ENCODE peak calls at places on chromosomes 5 and 9, in six cellular contexts. One of them, this sample, is unnamed.

GRCh38 chr5:81303563-81303962 is 2.2 kb downstream of the ZCCHC9 start:
- DNase-seq in lung: no peak
- DNase-seq in lower lobe of right lung: no peak
- DNase-seq in ascending aorta: no peak
- DNase-seq in progenitor cell of endocrine pancreas: no peak
- DNase-seq in foreskin fibroblast: peak; percentile 86
- DNase-seq in this sample: no peak

GRCh38 chr9:17574342-17574741 is 4.5 kb upstream of the SH3GL2 start:
- DNase-seq in lung: no peak
- DNase-seq in ascending aorta: no peak
- DNase-seq in progenitor cell of endocrine pancreas: no peak
- DNase-seq in foreskin fibroblast: no peak
- DNase-seq in lower lobe of right lung: no peak
- DNase-seq in this sample: no peak

GRCh38 chr5:122473138-122473843 is 161.3 kb downstream of the SNCAIP start:
- DNase-seq in foreskin fibroblast: peak; percentile 14
- DNase-seq in lower lobe of right lung: no peak
- DNase-seq in ascending aorta: no peak
- DNase-seq in progenitor cell of endocrine pancreas: no peak
- DNase-seq in lung: no peak
- DNase-seq in this sample: no peak

GRCh38 chr5:154577449-154577848 is 99.4 kb upstream of the HAND1 start:
- DNase-seq in lower lobe of right lung: no peak
- DNase-seq in progenitor cell of endocrine pancreas: no peak
- DNase-seq in foreskin fibroblast: no peak
- DNase-seq in lung: no peak
- DNase-seq in ascending aorta: no peak
- DNase-seq in this sample: no peak

GRCh38 chr5:132073231-132074013 is at the start of gene CSF2:
- DNase-seq in foreskin fibroblast: peak; percentile 33
- DNase-seq in progenitor cell of endocrine pancreas: no peak
- DNase-seq in lower lobe of right lung: no peak
- DNase-seq in ascending aorta: no peak
- DNase-seq in lung: peak; percentile 46
- DNase-seq in this sample: no peak

GRCh38 chr9:80285325-80285724 is 713.6 kb downstream of the TLE4 start:
- DNase-seq in ascending aorta: no peak
- DNase-seq in progenitor cell of endocrine pancreas: no peak
- DNase-seq in lung: no peak
- DNase-seq in lower lobe of right lung: no peak
- DNase-seq in foreskin fibroblast: peak; percentile 60
- DNase-seq in this sample: no peak

GRCh38 chr9:136395345-136396218 is 4.4 kb downstream of the SNAPC4 start:
- DNase-seq in lung: no peak
- DNase-seq in progenitor cell of endocrine pancreas: no peak
- DNase-seq in foreskin fibroblast: no peak
- DNase-seq in ascending aorta: no peak
- DNase-seq in lower lobe of right lung: no peak
- DNase-seq in this sample: no peak

GRCh38 chr5:2909035-2909434 is 157.6 kb upstream of the IRX2 start:
- DNase-seq in ascending aorta: no peak
- DNase-seq in foreskin fibroblast: no peak
- DNase-seq in lower lobe of right lung: no peak
- DNase-seq in progenitor cell of endocrine pancreas: no peak
- DNase-seq in lung: no peak
- DNase-seq in this sample: no peak

GRCh38 chr9:135240222-135240621 is 152.8 kb downstream of the OLFM1 start:
- DNase-seq in foreskin fibroblast: no peak
- DNase-seq in lung: peak; percentile 41
- DNase-seq in lower lobe of right lung: peak; percentile 39
- DNase-seq in progenitor cell of endocrine pancreas: no peak
- DNase-seq in ascending aorta: no peak
- DNase-seq in this sample: no peak

GRCh38 chr9:123686131-123686848 is 243.6 kb downstream of the DENND1A start:
- DNase-seq in ascending aorta: no peak
- DNase-seq in lung: no peak
- DNase-seq in progenitor cell of endocrine pancreas: no peak
- DNase-seq in lower lobe of right lung: no peak
- DNase-seq in foreskin fibroblast: peak; percentile 55
- DNase-seq in this sample: no peak

GRCh38 chr5:111063709-111064322 is 7.7 kb upstream of the TSLP start:
- DNase-seq in lung: no peak
- DNase-seq in lower lobe of right lung: no peak
- DNase-seq in progenitor cell of endocrine pancreas: no peak
- DNase-seq in foreskin fibroblast: peak; percentile 37
- DNase-seq in ascending aorta: no peak
- DNase-seq in this sample: no peak

GRCh38 chr5:59648949-59649921 is 244.3 kb downstream of the PDE4D start:
- DNase-seq in foreskin fibroblast: no peak
- DNase-seq in ascending aorta: no peak
- DNase-seq in lower lobe of right lung: no peak
- DNase-seq in progenitor cell of endocrine pancreas: no peak
- DNase-seq in lung: no peak
- DNase-seq in this sample: no peak

GRCh38 chr9:19641046-19641445 is 147.8 kb downstream of the SLC24A2 start:
- DNase-seq in lower lobe of right lung: no peak
- DNase-seq in lung: no peak
- DNase-seq in progenitor cell of endocrine pancreas: no peak
- DNase-seq in ascending aorta: no peak
- DNase-seq in foreskin fibroblast: peak; percentile 1
- DNase-seq in this sample: no peak

GRCh38 chr5:115962565-115963402 is 509 bp downstream of the LVRN start:
- DNase-seq in foreskin fibroblast: peak; percentile 52
- DNase-seq in progenitor cell of endocrine pancreas: no peak
- DNase-seq in lower lobe of right lung: peak; percentile 45
- DNase-seq in ascending aorta: peak; percentile 71
- DNase-seq in lung: no peak
- DNase-seq in this sample: no peak

GRCh38 chr5:126568206-126568755 is 26.7 kb downstream of the ALDH7A1 start:
- DNase-seq in progenitor cell of endocrine pancreas: no peak
- DNase-seq in lung: no peak
- DNase-seq in ascending aorta: no peak
- DNase-seq in foreskin fibroblast: no peak
- DNase-seq in lower lobe of right lung: no peak
- DNase-seq in this sample: no peak

GRCh38 chr9:117494401-117495130 is 79.7 kb upstream of the ASTN2 start:
- DNase-seq in progenitor cell of endocrine pancreas: no peak
- DNase-seq in lower lobe of right lung: no peak
- DNase-seq in ascending aorta: no peak
- DNase-seq in foreskin fibroblast: no peak
- DNase-seq in lung: no peak
- DNase-seq in this sample: no peak

GRCh38 chr5:139278540-139279274 is 14.8 kb upstream of the MATR3 start:
- DNase-seq in progenitor cell of endocrine pancreas: no peak
- DNase-seq in lower lobe of right lung: no peak
- DNase-seq in lung: no peak
- DNase-seq in foreskin fibroblast: no peak
- DNase-seq in ascending aorta: no peak
- DNase-seq in this sample: no peak

GRCh38 chr5:62340979-62341378 is 35.0 kb downstream of the KIF2A start:
- DNase-seq in lower lobe of right lung: no peak
- DNase-seq in lung: no peak
- DNase-seq in foreskin fibroblast: no peak
- DNase-seq in ascending aorta: no peak
- DNase-seq in progenitor cell of endocrine pancreas: no peak
- DNase-seq in this sample: no peak

GRCh38 chr5:21817668-21818419 is 1035.3 kb downstream of the CDH12 start:
- DNase-seq in foreskin fibroblast: no peak
- DNase-seq in lower lobe of right lung: no peak
- DNase-seq in lung: no peak
- DNase-seq in progenitor cell of endocrine pancreas: no peak
- DNase-seq in ascending aorta: no peak
- DNase-seq in this sample: no peak

GRCh38 chr9:4298255-4299005 is 1.4 kb downstream of the GLIS3 start:
- DNase-seq in lower lobe of right lung: peak; percentile 50
- DNase-seq in lung: peak; percentile 47
- DNase-seq in ascending aorta: peak; percentile 82
- DNase-seq in progenitor cell of endocrine pancreas: peak; percentile 18
- DNase-seq in foreskin fibroblast: peak; percentile 56
- DNase-seq in this sample: no peak
- TF ChIP-seq CTCF in lower lobe of right lung: no peak
- TF ChIP-seq CTCF in lung: no peak
- TF ChIP-seq CTCF in ascending aorta: no peak
- TF ChIP-seq CTCF in progenitor cell of endocrine pancreas: peak; percentile 16
- TF ChIP-seq CTCF in foreskin fibroblast: peak; percentile 13
- TF ChIP-seq CTCF in this sample: no peak

GRCh38 chr5:45793638-45794532 is 97.7 kb upstream of the HCN1 start:
- DNase-seq in ascending aorta: no peak
- DNase-seq in foreskin fibroblast: no peak
- DNase-seq in progenitor cell of endocrine pancreas: no peak
- DNase-seq in lower lobe of right lung: no peak
- DNase-seq in lung: no peak
- DNase-seq in this sample: no peak

GRCh38 chr5:45800331-45800730 is 104.2 kb upstream of the HCN1 start:
- DNase-seq in ascending aorta: no peak
- DNase-seq in lower lobe of right lung: no peak
- DNase-seq in progenitor cell of endocrine pancreas: no peak
- DNase-seq in foreskin fibroblast: no peak
- DNase-seq in lung: no peak
- DNase-seq in this sample: no peak

GRCh38 chr5:45799388-45799787 is 103.2 kb upstream of the HCN1 start:
- DNase-seq in progenitor cell of endocrine pancreas: no peak
- DNase-seq in lung: no peak
- DNase-seq in ascending aorta: no peak
- DNase-seq in foreskin fibroblast: no peak
- DNase-seq in lower lobe of right lung: no peak
- DNase-seq in this sample: no peak

GRCh38 chr5:45795458-45795857 is 99.3 kb upstream of the HCN1 start:
- DNase-seq in lower lobe of right lung: no peak
- DNase-seq in ascending aorta: no peak
- DNase-seq in foreskin fibroblast: no peak
- DNase-seq in lung: no peak
- DNase-seq in progenitor cell of endocrine pancreas: no peak
- DNase-seq in this sample: no peak

DNA sequence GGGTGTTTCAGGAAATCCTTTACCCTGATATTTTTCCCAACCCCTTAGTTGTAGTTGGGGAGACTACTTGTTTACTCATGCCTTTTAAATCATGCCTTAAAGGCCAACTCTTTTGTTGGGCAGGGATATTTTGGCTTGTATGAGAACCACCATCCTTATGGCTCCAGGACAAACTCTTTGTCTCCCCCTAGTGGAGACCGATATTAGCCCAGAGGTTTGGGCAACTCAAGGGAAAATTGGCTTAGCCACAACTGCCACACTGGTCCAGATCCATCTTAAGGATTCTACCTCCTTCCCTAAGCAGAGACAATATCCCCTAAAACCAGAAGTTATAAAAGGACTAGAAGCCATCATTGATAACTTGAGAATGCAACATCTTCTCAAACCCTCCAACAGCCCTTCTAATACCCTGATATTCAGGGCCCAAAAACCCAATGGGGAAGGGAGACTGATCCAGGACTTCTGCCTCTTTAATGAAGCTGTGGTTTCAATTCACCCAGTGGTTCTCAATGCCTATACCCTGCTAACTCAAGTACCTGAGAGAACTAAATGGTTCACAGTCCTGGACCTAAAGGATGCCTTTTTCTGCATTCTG is 100.9 kb upstream of the HCN1 start:
- DNase-seq in progenitor cell of endocrine pancreas: no peak
- DNase-seq in lung: no peak
- DNase-seq in ascending aorta: no peak
- DNase-seq in lower lobe of right lung: no peak
- DNase-seq in foreskin fibroblast: no peak
- DNase-seq in this sample: no peak
- TF ChIP-seq CTCF in progenitor cell of endocrine pancreas: peak; percentile 24
- TF ChIP-seq CTCF in lung: no peak
- TF ChIP-seq CTCF in ascending aorta: no peak
- TF ChIP-seq CTCF in lower lobe of right lung: no peak
- TF ChIP-seq CTCF in foreskin fibroblast: no peak
- TF ChIP-seq CTCF in this sample: no peak

GRCh38 chr9:105144841-105145240 is 99.6 kb upstream of the SLC44A1 start:
- DNase-seq in ascending aorta: no peak
- DNase-seq in lower lobe of right lung: no peak
- DNase-seq in progenitor cell of endocrine pancreas: no peak
- DNase-seq in foreskin fibroblast: no peak
- DNase-seq in lung: no peak
- DNase-seq in this sample: no peak

GRCh38 chr9:105144076-105144475 is 100.4 kb upstream of the SLC44A1 start:
- DNase-seq in ascending aorta: no peak
- DNase-seq in progenitor cell of endocrine pancreas: no peak
- DNase-seq in foreskin fibroblast: peak; percentile 9
- DNase-seq in lower lobe of right lung: no peak
- DNase-seq in lung: no peak
- DNase-seq in this sample: no peak

GRCh38 chr9:105146677-105147076 is 97.8 kb upstream of the SLC44A1 start:
- DNase-seq in lower lobe of right lung: no peak
- DNase-seq in progenitor cell of endocrine pancreas: no peak
- DNase-seq in lung: no peak
- DNase-seq in foreskin fibroblast: peak; percentile 13
- DNase-seq in ascending aorta: peak; percentile 4
- DNase-seq in this sample: no peak

GRCh38 chr9:105148328-105149006 is 96.0 kb upstream of the SLC44A1 start:
- DNase-seq in ascending aorta: no peak
- DNase-seq in progenitor cell of endocrine pancreas: no peak
- DNase-seq in foreskin fibroblast: peak; percentile 12
- DNase-seq in lung: no peak
- DNase-seq in lower lobe of right lung: no peak
- DNase-seq in this sample: no peak

GRCh38 chr9:105147095-105147871 is 97.2 kb upstream of the SLC44A1 start:
- DNase-seq in ascending aorta: no peak
- DNase-seq in lower lobe of right lung: no peak
- DNase-seq in lung: no peak
- DNase-seq in progenitor cell of endocrine pancreas: no peak
- DNase-seq in foreskin fibroblast: no peak
- DNase-seq in this sample: no peak
- TF ChIP-seq CTCF in ascending aorta: no peak
- TF ChIP-seq CTCF in lower lobe of right lung: no peak
- TF ChIP-seq CTCF in lung: no peak
- TF ChIP-seq CTCF in progenitor cell of endocrine pancreas: no peak
- TF ChIP-seq CTCF in foreskin fibroblast: no peak
- TF ChIP-seq CTCF in this sample: no peak

GRCh38 chr5:151058301-151058700 is 22.5 kb downstream of the TNIP1 start:
- DNase-seq in progenitor cell of endocrine pancreas: no peak
- DNase-seq in lung: no peak
- DNase-seq in lower lobe of right lung: no peak
- DNase-seq in ascending aorta: no peak
- DNase-seq in foreskin fibroblast: no peak
- DNase-seq in this sample: no peak

GRCh38 chr5:151062405-151063135 is 18.3 kb downstream of the TNIP1 start:
- DNase-seq in foreskin fibroblast: peak; percentile 15
- DNase-seq in lower lobe of right lung: no peak
- DNase-seq in progenitor cell of endocrine pancreas: no peak
- DNase-seq in ascending aorta: no peak
- DNase-seq in lung: no peak
- DNase-seq in this sample: no peak

GRCh38 chr5:151056367-151057306 is 24.2 kb downstream of the TNIP1 start:
- DNase-seq in lung: no peak
- DNase-seq in progenitor cell of endocrine pancreas: no peak
- DNase-seq in foreskin fibroblast: no peak
- DNase-seq in lower lobe of right lung: no peak
- DNase-seq in ascending aorta: no peak
- DNase-seq in this sample: no peak

GRCh38 chr5:151060742-151061141 is 20.1 kb downstream of the TNIP1 start:
- DNase-seq in lower lobe of right lung: no peak
- DNase-seq in progenitor cell of endocrine pancreas: no peak
- DNase-seq in lung: no peak
- DNase-seq in ascending aorta: no peak
- DNase-seq in foreskin fibroblast: no peak
- DNase-seq in this sample: no peak

GRCh38 chr5:151058891-151059611 is 21.8 kb downstream of the TNIP1 start:
- DNase-seq in progenitor cell of endocrine pancreas: no peak
- DNase-seq in lung: no peak
- DNase-seq in ascending aorta: no peak
- DNase-seq in foreskin fibroblast: no peak
- DNase-seq in lower lobe of right lung: no peak
- DNase-seq in this sample: no peak
- TF ChIP-seq CTCF in progenitor cell of endocrine pancreas: no peak
- TF ChIP-seq CTCF in lung: no peak
- TF ChIP-seq CTCF in ascending aorta: no peak
- TF ChIP-seq CTCF in foreskin fibroblast: no peak
- TF ChIP-seq CTCF in lower lobe of right lung: no peak
- TF ChIP-seq CTCF in this sample: no peak